ENCODE peak calls at places on chromosomes 16 and 17, in five cellular contexts. One of them, this sample, is unnamed.

GRCh38 chr17:81040791-81041337 is 5.9 kb downstream of the BAIAP2 start:
- DNase-seq in neuronal stem cell: no peak
- DNase-seq in H9: peak; percentile 81
- DNase-seq in mesenchymal stem cell: peak; percentile 53
- DNase-seq in H1: peak; percentile 78
- DNase-seq in this sample: no peak

GRCh38 chr16:64088838-64089237 is 1033.0 kb downstream of the CDH11 start:
- DNase-seq in H1: no peak
- DNase-seq in H9: no peak
- DNase-seq in neuronal stem cell: no peak
- DNase-seq in mesenchymal stem cell: no peak
- DNase-seq in this sample: no peak

GRCh38 chr16:19382084-19382801 is 35.4 kb upstream of the TMC5 start:
- DNase-seq in H9: no peak
- DNase-seq in mesenchymal stem cell: no peak
- DNase-seq in H1: no peak
- DNase-seq in neuronal stem cell: no peak
- DNase-seq in this sample: no peak

GRCh38 chr16:71409038-71409775 is 32.6 kb downstream of the TLE7 start:
- DNase-seq in H1: no peak
- DNase-seq in mesenchymal stem cell: no peak
- DNase-seq in neuronal stem cell: no peak
- DNase-seq in H9: no peak
- DNase-seq in this sample: no peak

GRCh38 chr17:77644181-77644972 is 314.1 kb upstream of the TNRC6C start:
- DNase-seq in mesenchymal stem cell: no peak
- DNase-seq in neuronal stem cell: no peak
- DNase-seq in H1: no peak
- DNase-seq in H9: peak; percentile 20
- DNase-seq in this sample: no peak

GRCh38 chr16:89924298-89924924 is 1.3 kb downstream of the TUBB3 start:
- DNase-seq in H9: peak; percentile 85
- DNase-seq in H1: peak; percentile 84
- DNase-seq in neuronal stem cell: peak; percentile 94
- DNase-seq in mesenchymal stem cell: peak; percentile 75
- DNase-seq in this sample: no peak

GRCh38 chr16:30964540-30965226 is 7.1 kb downstream of the SETD1A start:
- DNase-seq in H1: no peak
- DNase-seq in mesenchymal stem cell: no peak
- DNase-seq in H9: no peak
- DNase-seq in neuronal stem cell: no peak
- DNase-seq in this sample: no peak

GRCh38 chr16:27356794-27357193 is 43.0 kb downstream of the IL4R start:
- DNase-seq in mesenchymal stem cell: no peak
- DNase-seq in H9: no peak
- DNase-seq in H1: no peak
- DNase-seq in neuronal stem cell: no peak
- DNase-seq in this sample: no peak

GRCh38 chr17:60091908-60092331 is 13.2 kb upstream of the HEATR6 start:
- DNase-seq in H1: no peak
- DNase-seq in neuronal stem cell: no peak
- DNase-seq in H9: no peak
- DNase-seq in mesenchymal stem cell: peak; percentile 75
- DNase-seq in this sample: no peak

GRCh38 chr16:8900343-8900742 is 18.2 kb downstream of the LITAFD start:
- DNase-seq in mesenchymal stem cell: no peak
- DNase-seq in neuronal stem cell: no peak
- DNase-seq in H9: no peak
- DNase-seq in H1: no peak
- DNase-seq in this sample: no peak

GRCh38 chr16:15952265-15952711 is 2.9 kb downstream of the ABCC1 start:
- DNase-seq in H1: no peak
- DNase-seq in H9: no peak
- DNase-seq in neuronal stem cell: no peak
- DNase-seq in mesenchymal stem cell: peak; percentile 45
- DNase-seq in this sample: no peak

GRCh38 chr17:36657763-36658490 is 56.5 kb downstream of the MRM1 start:
- DNase-seq in H9: peak; percentile 76
- DNase-seq in H1: peak; percentile 86
- DNase-seq in neuronal stem cell: no peak
- DNase-seq in mesenchymal stem cell: peak; percentile 20
- DNase-seq in this sample: peak; percentile 1

GRCh38 chr17:65072577-65073178 is 16.1 kb upstream of the GNA13 start:
- DNase-seq in neuronal stem cell: no peak
- DNase-seq in H1: no peak
- DNase-seq in H9: no peak
- DNase-seq in mesenchymal stem cell: no peak
- DNase-seq in this sample: no peak

GRCh38 chr16:58222532-58223316 is 24.8 kb upstream of the CSNK2A2 start:
- DNase-seq in H1: no peak
- DNase-seq in H9: peak; percentile 60
- DNase-seq in mesenchymal stem cell: peak; percentile 7
- DNase-seq in neuronal stem cell: no peak
- DNase-seq in this sample: peak; percentile 57

GRCh38 chr17:4001048-4001590 is 36.9 kb upstream of the ATP2A3 start:
- DNase-seq in mesenchymal stem cell: no peak
- DNase-seq in H1: no peak
- DNase-seq in H9: peak; percentile 29
- DNase-seq in neuronal stem cell: no peak
- DNase-seq in this sample: no peak

GRCh38 chr17:19311421-19312215 is 50.9 kb downstream of the B9D1 start:
- DNase-seq in neuronal stem cell: no peak
- DNase-seq in H1: no peak
- DNase-seq in H9: no peak
- DNase-seq in mesenchymal stem cell: no peak
- DNase-seq in this sample: no peak

GRCh38 chr17:60535382-60536279 is 9.6 kb upstream of the APPBP2 start:
- DNase-seq in H9: no peak
- DNase-seq in neuronal stem cell: no peak
- DNase-seq in H1: no peak
- DNase-seq in mesenchymal stem cell: peak; percentile 97
- DNase-seq in this sample: no peak

GRCh38 chr16:13915033-13915635 is 4.8 kb upstream of the ERCC4 start:
- DNase-seq in mesenchymal stem cell: no peak
- DNase-seq in neuronal stem cell: no peak
- DNase-seq in H1: no peak
- DNase-seq in H9: no peak
- DNase-seq in this sample: no peak

GRCh38 chr16:87846705-87847466 is 22.4 kb downstream of the SLC7A5 start:
- DNase-seq in H1: no peak
- DNase-seq in mesenchymal stem cell: no peak
- DNase-seq in neuronal stem cell: no peak
- DNase-seq in H9: no peak
- DNase-seq in this sample: no peak
- H3K27ac ChIP-seq in H1: peak overlapping the region; percentile 3
- H3K27ac ChIP-seq in mesenchymal stem cell: no peak overlapping the region
- H3K27ac ChIP-seq in neuronal stem cell: no peak overlapping the region
- H3K27ac ChIP-seq in H9: no peak overlapping the region
- H3K27ac ChIP-seq in this sample: no peak overlapping the region

DNA sequence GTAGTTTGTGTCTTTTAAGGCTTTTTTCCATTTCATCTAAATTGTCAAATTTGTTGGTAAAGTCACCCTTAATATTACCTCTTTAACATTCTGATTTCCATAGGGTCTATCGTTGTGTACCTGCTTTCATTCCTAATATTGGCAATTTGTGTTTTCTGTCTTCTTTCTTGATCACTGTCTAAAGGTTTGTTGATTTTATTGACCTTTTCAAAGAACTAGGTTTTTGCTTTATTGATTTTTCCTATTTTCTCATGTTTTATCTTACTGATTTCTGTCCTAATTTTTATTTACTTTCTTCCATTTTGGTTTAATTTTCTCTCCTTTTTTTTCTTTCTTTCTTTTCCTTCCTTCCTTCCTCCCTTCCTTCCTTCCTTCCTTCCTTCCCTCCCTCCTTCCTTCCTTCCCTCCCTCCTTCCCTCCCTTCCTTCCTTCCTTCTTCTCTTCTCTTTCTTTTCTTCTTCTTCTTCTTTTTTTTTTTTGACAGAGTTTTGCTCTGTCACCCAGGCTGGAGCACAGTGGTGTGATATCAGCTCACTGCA is 86.3 kb downstream of the CYLD start:
- DNase-seq in H9: no peak
- DNase-seq in mesenchymal stem cell: no peak
- DNase-seq in neuronal stem cell: no peak
- DNase-seq in H1: no peak
- DNase-seq in this sample: no peak
- H3K27me3 ChIP-seq in H9: no peaks in the 10 kb centered on the region
- H3K27me3 ChIP-seq in mesenchymal stem cell: peaks cover 12% of the 10 kb centered on the region
- H3K27me3 ChIP-seq in neuronal stem cell: no peaks in the 10 kb centered on the region
- H3K27me3 ChIP-seq in H1: no peaks in the 10 kb centered on the region
- H3K27me3 ChIP-seq in this sample: no peaks in the 10 kb centered on the region

GRCh38 chr16:55909876-55910275 is 34.7 kb upstream of the CES5A start:
- DNase-seq in H1: no peak
- DNase-seq in H9: no peak
- DNase-seq in neuronal stem cell: no peak
- DNase-seq in mesenchymal stem cell: no peak
- DNase-seq in this sample: no peak
- H2BK12ac ChIP-seq in H1: no peak overlapping the region
- H2BK12ac ChIP-seq in H9: no peak overlapping the region
- H2BK12ac ChIP-seq in neuronal stem cell: no peak overlapping the region
- H2BK12ac ChIP-seq in mesenchymal stem cell: no peak overlapping the region
- H2BK12ac ChIP-seq in this sample: no peak overlapping the region

DNA sequence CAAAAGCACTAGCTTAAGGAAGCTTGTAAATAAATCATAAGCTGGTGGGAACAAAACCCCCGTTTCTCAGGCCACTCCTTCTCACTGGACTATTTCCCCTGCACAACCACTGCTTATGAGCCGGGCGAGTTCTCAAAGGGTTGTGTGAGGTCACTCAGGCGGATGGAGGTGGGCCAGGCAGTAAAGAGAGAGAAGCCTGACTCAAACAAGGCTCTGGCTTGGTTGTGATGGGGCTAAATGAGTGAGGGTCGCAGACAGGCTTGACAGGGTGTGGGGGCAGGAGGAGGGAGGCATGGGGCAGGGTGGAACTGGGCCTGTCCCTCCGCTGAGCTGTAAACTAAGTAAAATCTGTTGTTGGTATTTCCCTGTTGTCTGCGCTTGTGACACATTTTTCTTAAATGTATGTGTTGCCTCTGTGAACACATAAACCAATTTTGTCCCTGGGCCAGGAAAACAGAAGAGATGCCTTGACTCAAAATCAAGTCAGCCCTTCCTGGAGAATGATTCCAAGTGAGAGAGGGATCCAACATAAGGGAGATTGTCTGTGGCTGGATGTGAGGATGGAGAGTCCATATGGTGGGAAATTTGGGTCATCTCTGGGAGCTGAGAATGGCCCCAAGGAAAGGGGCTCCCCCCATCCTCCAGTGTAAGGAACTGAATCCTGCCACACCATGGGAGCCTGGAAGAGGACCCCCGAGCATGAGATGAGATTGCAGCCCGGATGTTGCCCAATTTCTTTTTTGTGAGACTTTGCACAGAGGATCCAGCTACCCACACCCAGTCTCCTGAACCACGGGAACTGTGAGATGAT is 13.7 kb downstream of the CRYM start:
- DNase-seq in neuronal stem cell: no peak
- DNase-seq in H1: no peak
- DNase-seq in H9: no peak
- DNase-seq in mesenchymal stem cell: no peak
- DNase-seq in this sample: no peak
- H3K27ac ChIP-seq in neuronal stem cell: no peak overlapping the region
- H3K27ac ChIP-seq in H1: no peak overlapping the region
- H3K27ac ChIP-seq in H9: no peak overlapping the region
- H3K27ac ChIP-seq in mesenchymal stem cell: no peak overlapping the region
- H3K27ac ChIP-seq in this sample: no peak overlapping the region

GRCh38 chr16:73054131-73054496 is 6.2 kb upstream of the ZFHX3 start:
- DNase-seq in H1: no peak
- DNase-seq in H9: no peak
- DNase-seq in mesenchymal stem cell: no peak
- DNase-seq in neuronal stem cell: no peak
- DNase-seq in this sample: no peak
- H3K27me3 ChIP-seq in H1: peaks cover 79% of the 10 kb centered on the region
- H3K27me3 ChIP-seq in H9: peaks cover 57% of the 10 kb centered on the region
- H3K27me3 ChIP-seq in mesenchymal stem cell: no peaks in the 10 kb centered on the region
- H3K27me3 ChIP-seq in neuronal stem cell: peaks cover 62% of the 10 kb centered on the region
- H3K27me3 ChIP-seq in this sample: no peaks in the 10 kb centered on the region